ENCODE peak calls at places on chromosomes 7 and 10, in nine cellular contexts. H, V, K, J, D, B, Q, O and C are unnamed samples.

GRCh38 chr7:82098410-82098809 is 328.6 kb upstream of the HGF start:
- DNase-seq in H (no peak), V (no peak), K (no peak), J (no peak), D (no peak), B (no peak), Q (no peak), O (no peak), C (no peak)

GRCh38 chr10:37992083-37992482 is 15.6 kb upstream of the ZNF25 start:
- DNase-seq in H (no peak), V (peak; percentile 7), K (no peak), J (no peak), D (no peak), B (no peak), Q (no peak), O (no peak), C (no peak)

GRCh38 chr7:12759112-12759511 is 71.7 kb downstream of the ARL4A start:
- DNase-seq in H (no peak), V (peak; percentile 30), K (no peak), J (peak; percentile 45), D (no peak), B (no peak), Q (no peak), O (no peak), C (no peak)

GRCh38 chr7:99224263-99224947 is 16.5 kb upstream of the KPNA7 start:
- DNase-seq in H (no peak), V (peak; percentile 47), K (peak; percentile 72), J (peak; percentile 26), D (no peak), B (peak; percentile 54), Q (no peak), O (no peak), C (no peak)

GRCh38 chr7:157996359-157997079 is 591.1 kb downstream of the PTPRN2 start:
- DNase-seq in H (no peak), V (no peak), K (no peak), J (no peak), D (peak; percentile 47), B (no peak), Q (no peak), O (no peak), C (no peak)

GRCh38 chr7:138752568-138753518 is 45.0 kb upstream of the TMEM213 start:
- DNase-seq in H (peak; percentile 99), V (peak; percentile 27), K (peak; percentile 73), J (no peak), D (peak; percentile 91), B (peak; percentile 92), Q (no peak), O (peak; percentile 45), C (no peak)

GRCh38 chr7:102169651-102170416 is 116.8 kb upstream of the SH2B2 start:
- DNase-seq in H (no peak), V (no peak), K (no peak), J (peak; percentile 75), D (no peak), B (no peak), Q (no peak), O (no peak), C (no peak)

GRCh38 chr10:15245530-15245929 is 77.0 kb upstream of the NMT2 start:
- DNase-seq in H (no peak), V (no peak), K (no peak), J (peak; percentile 26), D (no peak), B (peak; percentile 20), Q (no peak), O (peak; percentile 55), C (peak; percentile 5)

GRCh38 chr7:137417464-137417863 is 73.9 kb upstream of the PTN start:
- DNase-seq in H (no peak), V (peak; percentile 15), K (no peak), J (no peak), D (no peak), B (no peak), Q (no peak), O (no peak), C (no peak)

GRCh38 chr10:122504551-122504950 is 43.2 kb downstream of the HTRA1 start:
- DNase-seq in H (no peak), V (peak; percentile 94), K (peak; percentile 93), J (peak; percentile 94), D (no peak), B (no peak), Q (no peak), O (no peak), C (no peak)

GRCh38 chr7:27169658-27170493 is 4.2 kb downstream of the HOXA10 start:
- DNase-seq in H (no peak), V (peak; percentile 79), K (peak; percentile 42), J (no peak), D (peak; percentile 69), B (no peak), Q (no peak), O (peak; percentile 82), C (no peak)

GRCh38 chr7:75739796-75740672 is 1.3 kb upstream of the HIP1 start:
- DNase-seq in H (peak; percentile 89), V (peak; percentile 86), K (no peak), J (peak; percentile 82), D (no peak), B (no peak), Q (no peak), O (peak; percentile 86), C (no peak)

DNA sequence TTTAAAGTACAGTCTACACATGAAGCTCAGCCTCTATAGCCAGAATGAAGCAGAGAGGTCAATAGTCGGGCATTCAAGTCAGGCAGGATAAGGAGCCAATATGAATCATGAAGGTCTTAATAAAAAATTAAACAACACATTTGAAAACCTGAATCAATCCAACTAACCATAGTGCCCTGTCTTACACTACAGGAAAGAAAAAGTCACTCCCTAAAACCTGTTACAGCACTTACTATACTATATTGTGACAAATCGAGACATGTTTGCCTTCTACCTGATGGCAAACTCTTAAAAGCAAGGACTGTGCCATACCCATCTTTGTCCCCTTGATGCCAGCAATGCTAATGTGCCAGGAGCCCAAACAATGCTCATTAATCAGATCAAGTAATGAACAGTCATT is 117.6 kb downstream of the HTR7 start:
- DNase-seq in H (no peak), V (no peak), K (no peak), J (no peak), D (no peak), B (no peak), Q (no peak), O (no peak), C (no peak)
- H3K4me1 ChIP-seq in H (no peaks in the 10 kb centered on the region), V (peaks cover 12% of the 10 kb centered on the region), K (no peaks in the 10 kb centered on the region), J (no peaks in the 10 kb centered on the region), D (no peaks in the 10 kb centered on the region), B (no peaks in the 10 kb centered on the region), Q (no peaks in the 10 kb centered on the region), O (no peaks in the 10 kb centered on the region), C (no peaks in the 10 kb centered on the region)

DNA sequence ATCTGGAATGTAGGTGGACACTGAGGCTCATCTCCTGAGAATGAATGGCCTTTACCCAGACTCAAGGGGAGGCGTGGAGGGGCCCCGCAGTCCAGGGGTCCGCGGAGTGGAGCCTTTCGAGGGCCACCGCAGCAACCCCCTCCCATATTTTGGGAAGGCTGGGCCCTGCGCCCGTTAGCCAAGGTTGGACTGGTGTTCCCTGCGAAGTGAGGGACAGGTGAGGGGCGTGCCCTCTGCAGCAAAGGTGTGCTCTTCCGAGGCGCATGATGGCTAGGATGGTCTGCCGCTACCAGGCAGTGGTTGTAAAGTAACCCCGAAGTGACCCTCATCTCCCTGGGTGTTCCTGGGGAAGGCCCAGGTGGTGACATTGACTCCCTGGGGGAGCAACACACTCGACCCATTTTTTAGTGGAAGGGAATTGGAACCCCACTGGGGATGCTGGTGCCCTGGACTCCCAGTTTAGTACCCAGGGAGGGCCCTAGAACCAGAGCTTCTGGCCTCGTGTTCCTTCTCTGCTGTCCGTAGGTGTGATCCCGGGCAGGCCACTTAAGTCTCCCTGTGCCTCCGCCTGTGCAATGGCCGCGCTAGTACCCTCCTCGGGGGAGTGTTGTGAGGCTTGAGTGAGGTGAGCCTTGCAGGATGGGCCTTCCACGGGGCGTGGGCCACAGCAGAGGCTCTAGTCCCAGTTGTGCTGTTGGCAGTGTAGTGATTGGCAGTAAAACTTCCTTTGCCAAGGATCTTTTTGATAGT is 779 bp downstream of the FAM241B start:
- DNase-seq in H (no peak), V (no peak), K (no peak), J (no peak), D (peak; percentile 67), B (no peak), Q (no peak), O (no peak), C (no peak)
- H3K4me3 ChIP-seq in H (peak overlapping the region; percentile 49), V (peak overlapping the region; percentile 57), K (peak overlapping the region; percentile 63), J (peak overlapping the region; percentile 96), D (peak overlapping the region; percentile 29), B (peak overlapping the region; percentile 73), Q (peak overlapping the region; percentile 53), O (peak overlapping the region; percentile 91), C (peak overlapping the region; percentile 68)

GRCh38 chr10:69056536-69057260 is 31.2 kb upstream of the SRGN start:
- DNase-seq in H (no peak), V (no peak), K (no peak), J (no peak), D (no peak), B (no peak), Q (no peak), O (no peak), C (no peak)

GRCh38 chr10:69056129-69056528 is 31.8 kb upstream of the SRGN start:
- DNase-seq in H (no peak), V (peak; percentile 15), K (peak; percentile 69), J (no peak), D (peak; percentile 89), B (no peak), Q (no peak), O (no peak), C (no peak)

GRCh38 chr10:69057951-69058297 is 30.0 kb upstream of the SRGN start:
- DNase-seq in H (no peak), V (peak; percentile 72), K (no peak), J (peak; percentile 62), D (no peak), B (no peak), Q (no peak), O (no peak), C (no peak)

GRCh38 chr10:69055241-69055640 is 32.7 kb upstream of the SRGN start:
- DNase-seq in H (no peak), V (no peak), K (no peak), J (no peak), D (no peak), B (no peak), Q (no peak), O (no peak), C (no peak)

GRCh38 chr10:69057261-69057950 is 30.5 kb upstream of the SRGN start:
- DNase-seq in H (no peak), V (no peak), K (peak; percentile 76), J (no peak), D (peak; percentile 88), B (peak; percentile 27), Q (no peak), O (peak; percentile 51), C (no peak)
- H3K4me1 ChIP-seq in H (peaks cover 47% of the 10 kb centered on the region), V (peaks cover 48% of the 10 kb centered on the region), K (no peaks in the 10 kb centered on the region), J (no peaks in the 10 kb centered on the region), D (peaks cover 34% of the 10 kb centered on the region), B (peaks cover 49% of the 10 kb centered on the region), Q (no peaks in the 10 kb centered on the region), O (no peaks in the 10 kb centered on the region), C (peaks cover 9% of the 10 kb centered on the region)

GRCh38 chr7:69430502-69431145 is 167.7 kb upstream of the AUTS2 start:
- DNase-seq in H (no peak), V (peak; percentile 21), K (peak; percentile 57), J (peak; percentile 43), D (no peak), B (no peak), Q (no peak), O (peak; percentile 32), C (no peak)
- H3K4me3 ChIP-seq in H (no peak overlapping the region), V (no peak overlapping the region), K (no peak overlapping the region), J (no peak overlapping the region), D (no peak overlapping the region), B (no peak overlapping the region), Q (no peak overlapping the region), O (no peak overlapping the region), C (no peak overlapping the region)